ENCODE peak calls at places on chromosomes 4 and X, in four cellular contexts. One of them, this sample, is unnamed. For H3K4me1, H3K27me3 and H3K36me3, the result is how much of the 10 kb centered on the place peaks cover.

GRCh38 chr4:17168571-17168970 is 270.1 kb upstream of the LDB2 start:
- DNase-seq in pancreas: no peak
- DNase-seq in CD4-positive, alpha-beta memory T cell: no peak
- DNase-seq in prostate gland: no peak
- DNase-seq in this sample: no peak

GRCh38 chr4:139913398-139913990 is 240.5 kb downstream of the MAML3 start:
- DNase-seq in pancreas: peak
- DNase-seq in CD4-positive, alpha-beta memory T cell: no peak
- DNase-seq in prostate gland: no peak
- DNase-seq in this sample: no peak

GRCh38 chr4:55868691-55869090 is 15.2 kb downstream of the EXOC1 start:
- DNase-seq in pancreas: no peak
- DNase-seq in CD4-positive, alpha-beta memory T cell: no peak
- DNase-seq in prostate gland: no peak
- DNase-seq in this sample: no peak

GRCh38 chr4:62135565-62136156 is 935.5 kb downstream of the ADGRL3 start:
- DNase-seq in pancreas: no peak
- DNase-seq in CD4-positive, alpha-beta memory T cell: no peak
- DNase-seq in prostate gland: no peak
- DNase-seq in this sample: no peak

GRCh38 chrX:69262036-69262905 is 97.0 kb upstream of the PJA1 start:
- DNase-seq in pancreas: no peak
- DNase-seq in CD4-positive, alpha-beta memory T cell: no peak
- DNase-seq in prostate gland: no peak
- DNase-seq in this sample: no peak

GRCh38 chrX:17738002-17738713 is 865 bp downstream of the SCML1 start:
- DNase-seq in pancreas: peak
- DNase-seq in CD4-positive, alpha-beta memory T cell: peak
- DNase-seq in prostate gland: peak
- DNase-seq in this sample: peak

GRCh38 chrX:24242649-24243556 is 71.0 kb downstream of the SUPT20HL2 start:
- DNase-seq in pancreas: peak
- DNase-seq in CD4-positive, alpha-beta memory T cell: no peak
- DNase-seq in prostate gland: peak
- DNase-seq in this sample: no peak

GRCh38 chr4:153345011-153345981 is 808 bp downstream of the MND1 start:
- DNase-seq in pancreas: no peak
- DNase-seq in CD4-positive, alpha-beta memory T cell: peak
- DNase-seq in prostate gland: peak
- DNase-seq in this sample: peak

GRCh38 chr4:10965196-10965595 is 280.6 kb upstream of the CLNK start:
- DNase-seq in pancreas: no peak
- DNase-seq in CD4-positive, alpha-beta memory T cell: no peak
- DNase-seq in prostate gland: no peak
- DNase-seq in this sample: no peak

GRCh38 chr4:88489100-88489761 is 32.3 kb downstream of the HERC5 start:
- DNase-seq in pancreas: no peak
- DNase-seq in CD4-positive, alpha-beta memory T cell: no peak
- DNase-seq in prostate gland: no peak
- DNase-seq in this sample: no peak

GRCh38 chr4:3826247-3827172 is 60.3 kb downstream of the ADRA2C start:
- DNase-seq in pancreas: no peak
- DNase-seq in CD4-positive, alpha-beta memory T cell: no peak
- DNase-seq in prostate gland: no peak
- DNase-seq in this sample: no peak
- H3K4me1 ChIP-seq in pancreas: under half
- H3K4me1 ChIP-seq in CD4-positive, alpha-beta memory T cell: under half
- H3K4me1 ChIP-seq in prostate gland: under half
- H3K4me1 ChIP-seq in this sample: under half

GRCh38 chrX:11665144-11666040 is at the start of gene ARHGAP6:
- DNase-seq in pancreas: no peak
- DNase-seq in CD4-positive, alpha-beta memory T cell: no peak
- DNase-seq in prostate gland: no peak
- DNase-seq in this sample: no peak
- H3K27me3 ChIP-seq in pancreas: under half
- H3K27me3 ChIP-seq in CD4-positive, alpha-beta memory T cell: under half
- H3K27me3 ChIP-seq in prostate gland: under half
- H3K27me3 ChIP-seq in this sample: under half

DNA sequence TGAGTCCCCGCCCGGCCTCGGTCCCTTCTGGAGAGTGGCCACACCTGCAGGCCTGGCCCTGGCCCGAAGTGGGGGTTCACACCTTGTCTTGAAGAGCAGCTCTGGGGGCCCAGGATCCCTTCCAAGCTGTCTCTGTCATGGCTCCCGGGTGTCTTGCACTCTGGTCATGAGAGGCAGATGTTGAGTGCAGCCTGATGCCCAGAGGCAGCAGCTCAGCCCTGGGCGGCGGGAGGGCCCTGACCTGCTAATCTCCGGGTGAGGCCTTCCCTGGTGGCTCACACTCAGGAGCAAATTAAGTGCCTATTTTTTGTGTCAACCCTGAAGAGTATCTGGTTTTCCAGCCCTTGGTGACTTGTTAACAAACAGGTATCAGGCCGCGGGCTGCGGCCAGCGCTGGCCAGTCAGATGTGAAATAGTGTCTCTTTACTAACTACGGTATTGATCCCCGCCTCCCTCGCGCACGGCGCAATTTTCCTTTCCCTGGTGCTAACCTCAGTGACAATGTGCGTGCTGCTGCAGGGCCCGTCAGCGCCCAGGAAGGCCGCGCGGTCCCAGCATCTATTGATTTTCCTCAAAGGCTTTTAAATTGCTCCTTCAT is 24.2 kb downstream of the NKX1-1 start:
- DNase-seq in pancreas: peak
- DNase-seq in CD4-positive, alpha-beta memory T cell: no peak
- DNase-seq in prostate gland: no peak
- DNase-seq in this sample: no peak
- H3K36me3 ChIP-seq in pancreas: under half
- H3K36me3 ChIP-seq in CD4-positive, alpha-beta memory T cell: under half
- H3K36me3 ChIP-seq in prostate gland: under half
- H3K36me3 ChIP-seq in this sample: under half

DNA sequence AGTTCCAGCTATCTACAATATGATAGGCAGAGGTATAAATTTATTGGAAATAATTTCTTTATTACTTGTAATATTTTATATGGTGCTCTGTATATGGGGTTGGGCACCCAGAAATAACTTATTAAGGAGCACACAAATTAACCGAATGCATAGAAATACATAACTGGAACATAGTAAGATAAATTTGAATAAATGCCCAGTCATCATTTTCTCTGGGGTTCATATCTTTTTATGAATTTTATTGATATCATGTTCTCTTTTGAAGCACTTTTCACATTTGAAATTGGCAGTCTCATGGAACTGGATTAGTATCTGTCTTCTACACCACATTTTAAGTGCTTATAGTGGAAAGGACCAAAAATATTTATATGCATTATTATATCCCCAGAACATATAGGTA is 122.0 kb downstream of the PCDH7 start:
- DNase-seq in pancreas: no peak
- DNase-seq in CD4-positive, alpha-beta memory T cell: no peak
- DNase-seq in prostate gland: no peak
- DNase-seq in this sample: no peak
- H3K4me1 ChIP-seq in pancreas: under half
- H3K4me1 ChIP-seq in CD4-positive, alpha-beta memory T cell: under half
- H3K4me1 ChIP-seq in prostate gland: under half
- H3K4me1 ChIP-seq in this sample: under half

GRCh38 chrX:662126-662525 is 31.5 kb downstream of the SHOX start:
- DNase-seq in pancreas: no peak
- DNase-seq in CD4-positive, alpha-beta memory T cell: no peak
- DNase-seq in prostate gland: no peak
- DNase-seq in this sample: no peak
- H3K27me3 ChIP-seq in pancreas: under half
- H3K27me3 ChIP-seq in CD4-positive, alpha-beta memory T cell: under half
- H3K27me3 ChIP-seq in prostate gland: under half
- H3K27me3 ChIP-seq in this sample: under half

GRCh38 chr4:75790024-75790423 is 65.6 kb downstream of the USO1 start:
- DNase-seq in pancreas: no peak
- DNase-seq in CD4-positive, alpha-beta memory T cell: no peak
- DNase-seq in prostate gland: no peak
- DNase-seq in this sample: no peak
- H3K36me3 ChIP-seq in pancreas: under half
- H3K36me3 ChIP-seq in CD4-positive, alpha-beta memory T cell: under half
- H3K36me3 ChIP-seq in prostate gland: under half
- H3K36me3 ChIP-seq in this sample: under half

GRCh38 chr4:171928336-171928735 is 115.1 kb downstream of the GALNTL6 start:
- DNase-seq in pancreas: no peak
- DNase-seq in CD4-positive, alpha-beta memory T cell: no peak
- DNase-seq in prostate gland: no peak
- DNase-seq in this sample: no peak
- H3K4me1 ChIP-seq in pancreas: under half
- H3K4me1 ChIP-seq in CD4-positive, alpha-beta memory T cell: under half
- H3K4me1 ChIP-seq in prostate gland: under half
- H3K4me1 ChIP-seq in this sample: under half

DNA sequence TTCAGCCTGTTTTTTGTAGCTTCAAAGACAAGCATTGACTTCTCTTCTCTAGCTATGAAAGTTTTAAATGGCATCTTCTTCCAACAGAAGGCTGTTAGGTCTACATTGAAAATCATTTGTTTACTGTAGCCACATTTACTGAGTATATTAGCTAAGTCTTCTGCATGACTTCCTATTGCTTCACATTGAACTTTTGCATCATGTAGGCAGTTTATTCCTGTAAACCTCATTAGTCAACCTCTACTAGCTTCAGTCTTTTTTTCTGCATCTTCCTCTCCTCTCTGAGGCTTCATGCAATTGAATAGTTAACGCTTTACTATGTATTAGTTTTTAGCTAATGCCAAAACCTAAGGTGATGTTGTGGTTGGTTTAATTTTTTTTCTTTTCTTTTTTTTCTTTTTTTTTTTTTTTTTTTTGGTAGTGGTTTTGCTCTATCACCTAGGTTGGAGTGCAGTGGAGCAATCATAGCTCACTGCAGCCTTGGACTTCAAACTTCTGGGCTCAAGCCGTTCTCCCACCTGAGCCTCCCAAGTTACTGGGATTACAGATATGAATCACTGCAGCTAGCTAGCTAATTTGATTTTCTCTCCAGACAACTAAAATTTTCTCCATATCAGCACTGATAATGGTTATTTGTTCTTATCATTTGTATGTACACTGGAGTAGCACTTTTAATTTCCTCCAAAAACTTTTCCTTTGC is 3.4 kb downstream of the UGT2A3 start:
- DNase-seq in pancreas: no peak
- DNase-seq in CD4-positive, alpha-beta memory T cell: no peak
- DNase-seq in prostate gland: no peak
- DNase-seq in this sample: no peak
- H3K27me3 ChIP-seq in pancreas: under half
- H3K27me3 ChIP-seq in CD4-positive, alpha-beta memory T cell: under half
- H3K27me3 ChIP-seq in prostate gland: under half
- H3K27me3 ChIP-seq in this sample: under half